ENCODE peak calls at places on chromosomes 12 and 14, in five cellular contexts. V is naive thymus-derived CD8-positive, alpha-beta T cell; F is EH; P is activated CD4-positive, CD25-positive, alpha-beta regulatory T cell treated with anti-CD3 and anti-CD28 coated beads, Interleukin-2, amount 50 U/mL, for 72 hours; C is sciatic nerve. I is an unnamed sample.
A peak's percentile ranks its signal among the peaks of the same experiment; 100 is the strongest.

GRCh38 chr14:64394973-64395633 is 7.0 kb downstream of the MTHFD1 start:
- DNase-seq in V (no peak), F (no peak), P (no peak), C (no peak), I (no peak)

GRCh38 chr14:32258574-32258973 is 55.5 kb upstream of the RNU6-8 start:
- DNase-seq in V (no peak), F (no peak), P (no peak), C (no peak), I (no peak)

GRCh38 chr12:52086944-52087835 is 7.7 kb downstream of the SMIM41 start:
- DNase-seq in V (no peak), F (no peak), P (no peak), C (no peak), I (no peak)

GRCh38 chr14:30669594-30669993 is 47.5 kb downstream of the SCFD1 start:
- DNase-seq in V (no peak), F (no peak), P (no peak), C (no peak), I (no peak)

GRCh38 chr12:203462-204260 is 10.3 kb downstream of the SLC6A12 start:
- DNase-seq in V (no peak), F (peak; percentile 14), P (no peak), C (no peak), I (no peak)

GRCh38 chr12:115470526-115470925 is 786.6 kb upstream of the TBX3 start:
- DNase-seq in V (no peak), F (no peak), P (no peak), C (no peak), I (no peak)

GRCh38 chr12:89247541-89247942 is 104.8 kb downstream of the DUSP6 start:
- DNase-seq in V (no peak), F (no peak), P (no peak), C (no peak), I (no peak)

GRCh38 chr14:99561827-99562226 is 42.2 kb downstream of the CCDC85C start:
- DNase-seq in V (no peak), F (no peak), P (no peak), C (no peak), I (no peak)

GRCh38 chr14:30679032-30679431 is 56.9 kb downstream of the SCFD1 start:
- DNase-seq in V (no peak), F (no peak), P (no peak), C (no peak), I (no peak)

GRCh38 chr12:28100717-28101116 is 89.5 kb upstream of the CCDC91 start:
- DNase-seq in V (no peak), F (peak; percentile 40), P (no peak), C (no peak), I (no peak)

GRCh38 chr12:45130881-45131281 is 80.0 kb upstream of the DBX2 start:
- DNase-seq in V (peak; percentile 7), F (peak; percentile 62), P (no peak), C (no peak), I (peak; percentile 67)

GRCh38 chr12:64092507-64092906 is 129.6 kb downstream of the KICS2 start:
- DNase-seq in V (no peak), F (no peak), P (no peak), C (no peak), I (no peak)

GRCh38 chr12:77060136-77060882 is 5.1 kb downstream of the E2F7 start:
- DNase-seq in V (no peak), F (no peak), P (no peak), C (no peak), I (no peak)

GRCh38 chr12:59736359-59736758 is 140.5 kb downstream of the SLC16A7 start:
- DNase-seq in V (no peak), F (no peak), P (no peak), C (no peak), I (no peak)

GRCh38 chr12:124833693-124834122 is 30.0 kb downstream of the SCARB1 start:
- DNase-seq in V (no peak), F (peak; percentile 18), P (no peak), C (no peak), I (no peak)

GRCh38 chr14:32724864-32725550 is 213.7 kb upstream of the NPAS3 start:
- DNase-seq in V (no peak), F (peak; percentile 91), P (no peak), C (no peak), I (peak; percentile 75)

GRCh38 chr12:107764626-107765025 is 3.7 kb upstream of the PRDM4 start:
- DNase-seq in V (no peak), F (no peak), P (no peak), C (no peak), I (no peak)

GRCh38 chr12:93322784-93323183 is 54.9 kb upstream of the NUDT4 start:
- DNase-seq in V (no peak), F (peak; percentile 75), P (no peak), C (no peak), I (peak; percentile 77)

GRCh38 chr14:92677087-92677668 is 71.2 kb downstream of the LGMN start:
- DNase-seq in V (no peak), F (no peak), P (peak; percentile 44), C (peak; percentile 41), I (no peak)

GRCh38 chr12:126095748-126096510 is 1030.7 kb downstream of the AACS start:
- DNase-seq in V (no peak), F (no peak), P (no peak), C (no peak), I (no peak)

GRCh38 chr14:49861581-49861922 is 9.0 kb upstream of the NEMF start:
- DNase-seq in V (peak; percentile 53), F (peak; percentile 97), P (peak; percentile 68), C (peak; percentile 70), I (peak; percentile 88)

GRCh38 chr12:86230516-86231146 is 25.6 kb downstream of the MGAT4C start:
- DNase-seq in V (no peak), F (no peak), P (no peak), C (no peak), I (peak; percentile 4)

GRCh38 chr14:63045612-63046320 is 508 bp upstream of the KCNH5 start:
- DNase-seq in V (no peak), F (peak; percentile 29), P (no peak), C (no peak), I (peak; percentile 45)

GRCh38 chr12:48351022-48351708 is 446 bp upstream of the ZNF641 start:
- DNase-seq in V (no peak), F (peak; percentile 69), P (no peak), C (peak; percentile 86), I (peak; percentile 66)

GRCh38 chr12:75437564-75437963 is 43.0 kb upstream of the GLIPR1 start:
- DNase-seq in V (no peak), F (peak; percentile 51), P (no peak), C (no peak), I (peak; percentile 27)

GRCh38 chr12:76587428-76588178 is 28.0 kb upstream of the OSBPL8 start:
- DNase-seq in V (no peak), F (peak; percentile 13), P (no peak), C (no peak), I (no peak)

GRCh38 chr12:16881986-16882385 is 276.0 kb upstream of the LMO3 start:
- DNase-seq in V (no peak), F (no peak), P (no peak), C (no peak), I (no peak)

GRCh38 chr12:117188961-117189724 is 1.1 kb downstream of the FBXO21 start:
- DNase-seq in V (no peak), F (peak; percentile 51), P (no peak), C (no peak), I (peak; percentile 36)

I was measured in EL.